ENCODE peak calls at places on chromosomes 4 and X, in four cellular contexts. One of them, this sample, is unnamed.

GRCh38 chr4:111836601-111837000 is 308.7 kb upstream of the FAM241A start:
- DNase-seq in mucosa of gallbladder: no peak
- DNase-seq in NCI-H1105: no peak
- DNase-seq in stimulated activated naive CD4-positive, alpha-beta T cell treated with Interleukin-2 at 50 U/mL for 16 hours: no peak
- DNase-seq in this sample: no peak

GRCh38 chrX:144566592-144566991 is 680.7 kb upstream of the SPANXN1 start:
- DNase-seq in mucosa of gallbladder: no peak
- DNase-seq in NCI-H1105: no peak
- DNase-seq in stimulated activated naive CD4-positive, alpha-beta T cell treated with Interleukin-2 at 50 U/mL for 16 hours: no peak
- DNase-seq in this sample: no peak

GRCh38 chr4:35934370-35934981 is 309.8 kb downstream of the ARAP2 start:
- DNase-seq in stimulated activated naive CD4-positive, alpha-beta T cell treated with Interleukin-2 at 50 U/mL for 16 hours: no peak
- DNase-seq in NCI-H1105: no peak
- DNase-seq in mucosa of gallbladder: no peak
- DNase-seq in this sample: peak; percentile 42

GRCh38 chrX:102129473-102129872 is 4.0 kb downstream of the TCEAL2 start:
- DNase-seq in stimulated activated naive CD4-positive, alpha-beta T cell treated with Interleukin-2 at 50 U/mL for 16 hours: no peak
- DNase-seq in mucosa of gallbladder: no peak
- DNase-seq in NCI-H1105: no peak
- DNase-seq in this sample: peak; percentile 14

GRCh38 chr4:173526724-173527102 is 3.3 kb downstream of the HAND2 start:
- DNase-seq in stimulated activated naive CD4-positive, alpha-beta T cell treated with Interleukin-2 at 50 U/mL for 16 hours: no peak
- DNase-seq in NCI-H1105: no peak
- DNase-seq in mucosa of gallbladder: no peak
- DNase-seq in this sample: no peak

GRCh38 chrX:87578978-87579377 is 61.4 kb downstream of the KLHL4 start:
- DNase-seq in NCI-H1105: no peak
- DNase-seq in mucosa of gallbladder: no peak
- DNase-seq in stimulated activated naive CD4-positive, alpha-beta T cell treated with Interleukin-2 at 50 U/mL for 16 hours: no peak
- DNase-seq in this sample: no peak

GRCh38 chr4:88737304-88738015 is 39.8 kb upstream of the NAP1L5 start:
- DNase-seq in stimulated activated naive CD4-positive, alpha-beta T cell treated with Interleukin-2 at 50 U/mL for 16 hours: no peak
- DNase-seq in NCI-H1105: peak; percentile 6
- DNase-seq in mucosa of gallbladder: no peak
- DNase-seq in this sample: no peak

GRCh38 chr4:71231073-71231752 is 107.6 kb upstream of the SLC4A4 start:
- DNase-seq in stimulated activated naive CD4-positive, alpha-beta T cell treated with Interleukin-2 at 50 U/mL for 16 hours: no peak
- DNase-seq in mucosa of gallbladder: peak; percentile 82
- DNase-seq in NCI-H1105: peak; percentile 45
- DNase-seq in this sample: no peak

GRCh38 chrX:84099120-84099519 is 88.9 kb downstream of the RPS6KA6 start:
- DNase-seq in stimulated activated naive CD4-positive, alpha-beta T cell treated with Interleukin-2 at 50 U/mL for 16 hours: no peak
- DNase-seq in mucosa of gallbladder: no peak
- DNase-seq in NCI-H1105: no peak
- DNase-seq in this sample: no peak

GRCh38 chrX:38570396-38570795 is 9.1 kb downstream of the TSPAN7 start:
- DNase-seq in mucosa of gallbladder: no peak
- DNase-seq in stimulated activated naive CD4-positive, alpha-beta T cell treated with Interleukin-2 at 50 U/mL for 16 hours: no peak
- DNase-seq in NCI-H1105: no peak
- DNase-seq in this sample: no peak

GRCh38 chr4:15438939-15439524 is 11.2 kb downstream of the C1QTNF7 start:
- DNase-seq in NCI-H1105: no peak
- DNase-seq in mucosa of gallbladder: no peak
- DNase-seq in stimulated activated naive CD4-positive, alpha-beta T cell treated with Interleukin-2 at 50 U/mL for 16 hours: no peak
- DNase-seq in this sample: no peak

This sample was measured in COR-L47.